ENCODE peak calls at places on chromosomes 6 and 20, in four cellular contexts. One of them, this sample, is unnamed. For H3K36me3 and H3K4me1, the result is how much of the 10 kb centered on the place peaks cover.

GRCh38 chr6:40555092-40555491 is 32.1 kb downstream of the LRFN2 start:
- DNase-seq in stomach: no peak
- DNase-seq in heart left ventricle: no peak
- DNase-seq in thoracic aorta: no peak
- DNase-seq in this sample: no peak

GRCh38 chr6:90350689-90351554 is 54.3 kb upstream of the BACH2 start:
- DNase-seq in stomach: no peak
- DNase-seq in heart left ventricle: no peak
- DNase-seq in thoracic aorta: no peak
- DNase-seq in this sample: no peak

GRCh38 chr20:33291830-33292355 is 8.9 kb downstream of the BPIFB1 start:
- DNase-seq in stomach: peak
- DNase-seq in heart left ventricle: no peak
- DNase-seq in thoracic aorta: no peak
- DNase-seq in this sample: no peak

GRCh38 chr6:24566020-24566752 is 71.4 kb downstream of the ALDH5A1 start:
- DNase-seq in thoracic aorta: no peak
- DNase-seq in stomach: no peak
- DNase-seq in heart left ventricle: no peak
- DNase-seq in this sample: no peak

GRCh38 chr6:55239099-55239498 is 64.8 kb downstream of the HCRTR2 start:
- DNase-seq in heart left ventricle: no peak
- DNase-seq in thoracic aorta: no peak
- DNase-seq in stomach: no peak
- DNase-seq in this sample: no peak

GRCh38 chr20:62914970-62915457 is 11.3 kb downstream of the DIDO1 start:
- DNase-seq in thoracic aorta: no peak
- DNase-seq in stomach: no peak
- DNase-seq in heart left ventricle: no peak
- DNase-seq in this sample: no peak

GRCh38 chr6:139198529-139199303 is 63.8 kb downstream of the HECA start:
- DNase-seq in heart left ventricle: no peak
- DNase-seq in thoracic aorta: no peak
- DNase-seq in stomach: no peak
- DNase-seq in this sample: no peak

GRCh38 chr6:74362391-74362790 is 666.4 kb downstream of the CD109 start:
- DNase-seq in stomach: no peak
- DNase-seq in heart left ventricle: no peak
- DNase-seq in thoracic aorta: no peak
- DNase-seq in this sample: no peak

GRCh38 chr6:163384510-163384909 is 30.0 kb upstream of the QKI start:
- DNase-seq in thoracic aorta: no peak
- DNase-seq in stomach: no peak
- DNase-seq in heart left ventricle: no peak
- DNase-seq in this sample: no peak

GRCh38 chr6:43871933-43872332 is 101.9 kb downstream of the VEGFA start:
- DNase-seq in heart left ventricle: no peak
- DNase-seq in stomach: no peak
- DNase-seq in thoracic aorta: no peak
- DNase-seq in this sample: no peak

GRCh38 chr20:19838495-19838894 is 80.4 kb downstream of the RIN2 start:
- DNase-seq in thoracic aorta: no peak
- DNase-seq in heart left ventricle: no peak
- DNase-seq in stomach: no peak
- DNase-seq in this sample: no peak

GRCh38 chr20:50642288-50642803 is 49.0 kb downstream of the RIPOR3 start:
- DNase-seq in heart left ventricle: no peak
- DNase-seq in stomach: no peak
- DNase-seq in thoracic aorta: no peak
- DNase-seq in this sample: no peak

GRCh38 chr20:23641936-23642751 is 4.4 kb upstream of the CST3 start:
- DNase-seq in heart left ventricle: no peak
- DNase-seq in stomach: no peak
- DNase-seq in thoracic aorta: no peak
- DNase-seq in this sample: no peak

GRCh38 chr6:125304970-125305369 is 3.2 kb upstream of the HDDC2 start:
- DNase-seq in stomach: no peak
- DNase-seq in heart left ventricle: no peak
- DNase-seq in thoracic aorta: no peak
- DNase-seq in this sample: no peak

GRCh38 chr6:127031511-127031910 is 87.0 kb upstream of the RSPO3 start:
- DNase-seq in stomach: no peak
- DNase-seq in heart left ventricle: no peak
- DNase-seq in thoracic aorta: no peak
- DNase-seq in this sample: no peak

GRCh38 chr6:53679446-53679933 is 13.9 kb upstream of the KLHL31 start:
- DNase-seq in stomach: no peak
- DNase-seq in heart left ventricle: no peak
- DNase-seq in thoracic aorta: no peak
- DNase-seq in this sample: no peak

DNA sequence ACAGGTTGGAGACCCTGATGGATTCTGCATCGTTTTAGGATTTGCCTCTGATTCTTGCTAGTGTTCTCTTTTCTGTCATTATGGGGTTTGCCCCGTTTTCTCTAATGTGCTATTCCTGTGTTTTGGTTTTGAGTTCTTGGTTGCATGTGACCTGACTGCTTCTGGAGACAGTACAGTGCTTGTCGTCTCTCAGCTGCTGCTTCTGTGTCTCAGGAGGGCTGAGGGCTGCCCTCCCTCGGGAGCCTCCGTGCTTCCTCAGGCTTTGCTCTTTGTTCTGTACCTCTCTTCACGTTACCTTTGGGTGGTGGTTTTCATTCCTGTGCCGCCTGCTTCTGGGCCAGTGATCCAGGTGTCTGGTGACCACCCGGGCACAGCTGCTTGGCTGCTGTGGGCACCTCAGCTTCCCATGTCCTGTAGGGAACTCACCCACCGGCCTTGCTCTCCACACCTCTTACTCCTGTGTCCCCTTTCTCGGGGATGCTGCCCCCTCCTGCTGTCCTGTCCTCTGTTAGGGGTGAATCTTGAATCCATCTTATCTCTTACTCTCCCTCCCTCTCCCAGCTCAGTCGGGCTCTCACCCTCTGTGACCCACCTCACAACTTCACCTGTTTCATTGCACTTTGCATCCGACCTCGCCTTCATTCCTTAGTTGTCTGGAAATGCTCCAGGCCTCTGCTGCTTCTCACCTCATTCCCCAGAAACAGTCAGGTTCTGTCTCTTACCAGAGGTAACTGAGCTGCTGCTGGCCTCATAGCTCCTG is 33.2 kb downstream of the PANK2 start:
- DNase-seq in heart left ventricle: no peak
- DNase-seq in stomach: no peak
- DNase-seq in thoracic aorta: no peak
- DNase-seq in this sample: no peak
- H3K36me3 ChIP-seq in heart left ventricle: under half
- H3K36me3 ChIP-seq in stomach: half or more
- H3K36me3 ChIP-seq in thoracic aorta: under half
- H3K36me3 ChIP-seq in this sample: under half

DNA sequence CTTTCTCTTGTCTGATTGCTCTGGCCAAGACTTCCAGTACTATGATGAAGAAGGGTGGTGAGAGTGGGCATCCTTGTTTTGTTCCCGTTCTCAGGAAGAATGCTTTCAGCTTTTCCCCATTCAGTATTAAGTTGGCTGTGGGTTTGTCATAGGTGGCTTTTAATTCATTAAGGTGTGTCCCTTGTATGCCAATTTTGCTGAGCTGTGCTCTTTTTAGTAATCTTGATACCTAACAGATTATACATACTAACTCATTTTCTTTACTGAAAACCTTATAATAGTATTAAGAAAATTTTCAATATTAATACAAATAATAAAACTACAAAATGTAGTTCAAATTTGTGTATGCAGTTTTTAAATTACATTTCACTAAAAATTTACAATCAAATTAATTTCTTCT is 379.6 kb upstream of the PLCB4 start:
- DNase-seq in thoracic aorta: no peak
- DNase-seq in heart left ventricle: no peak
- DNase-seq in stomach: no peak
- DNase-seq in this sample: no peak
- H3K4me1 ChIP-seq in thoracic aorta: under half
- H3K4me1 ChIP-seq in heart left ventricle: under half
- H3K4me1 ChIP-seq in stomach: under half
- H3K4me1 ChIP-seq in this sample: under half

DNA sequence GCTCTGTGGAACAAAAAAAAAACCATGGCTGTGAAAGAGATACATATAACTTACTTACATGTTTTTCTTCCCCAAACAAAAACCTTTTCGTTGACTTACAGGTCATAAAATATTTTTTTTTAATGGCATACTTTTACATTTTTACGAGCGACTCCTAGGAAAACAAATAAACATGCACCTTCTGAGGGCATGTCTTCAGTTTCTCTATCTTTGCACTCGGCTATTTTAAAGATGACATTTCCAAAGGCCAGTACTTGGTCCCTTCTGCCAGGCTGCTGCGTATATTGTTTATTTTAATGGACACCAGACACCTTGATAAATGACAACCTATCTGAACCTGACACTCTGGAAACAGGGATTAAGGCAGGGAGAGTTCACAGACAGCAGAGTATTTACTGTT is 49.4 kb downstream of the PIGU start:
- DNase-seq in thoracic aorta: no peak
- DNase-seq in stomach: no peak
- DNase-seq in heart left ventricle: no peak
- DNase-seq in this sample: no peak
- TF ChIP-seq CTCF in thoracic aorta: no peak
- TF ChIP-seq CTCF in stomach: no peak
- TF ChIP-seq CTCF in heart left ventricle: no peak
- TF ChIP-seq CTCF in this sample: no peak

GRCh38 chr20:48940170-48940569 is 18.7 kb downstream of the ARFGEF2 start:
- DNase-seq in stomach: no peak
- DNase-seq in heart left ventricle: no peak
- DNase-seq in thoracic aorta: no peak
- DNase-seq in this sample: no peak

GRCh38 chr20:48944663-48945297 is 23.3 kb downstream of the ARFGEF2 start:
- DNase-seq in thoracic aorta: no peak
- DNase-seq in heart left ventricle: no peak
- DNase-seq in stomach: no peak
- DNase-seq in this sample: no peak

GRCh38 chr20:48942730-48943129 is 21.2 kb downstream of the ARFGEF2 start:
- DNase-seq in thoracic aorta: no peak
- DNase-seq in heart left ventricle: no peak
- DNase-seq in stomach: no peak
- DNase-seq in this sample: no peak

GRCh38 chr20:48938670-48939069 is 17.2 kb downstream of the ARFGEF2 start:
- DNase-seq in thoracic aorta: no peak
- DNase-seq in stomach: no peak
- DNase-seq in heart left ventricle: no peak
- DNase-seq in this sample: no peak

DNA sequence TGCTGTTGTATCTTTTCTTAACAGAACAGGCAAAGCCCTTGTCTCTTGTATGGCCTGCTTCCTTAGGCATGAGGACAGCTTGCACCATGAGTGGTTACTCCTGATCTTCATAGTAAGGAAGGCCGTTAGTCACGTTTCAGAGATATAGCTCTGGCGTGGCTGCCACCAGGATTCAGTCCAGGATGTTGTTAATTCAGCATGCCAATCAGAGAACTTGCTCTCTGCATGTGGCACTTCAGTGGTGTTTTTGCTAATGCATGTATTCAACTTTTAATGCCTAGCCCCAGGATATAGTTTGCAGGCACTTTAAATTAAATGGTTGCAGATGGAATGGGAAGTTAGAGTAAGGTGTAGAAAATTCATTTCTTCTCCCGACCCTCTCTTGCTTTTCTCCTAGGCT is 20.0 kb downstream of the ARFGEF2 start:
- DNase-seq in thoracic aorta: no peak
- DNase-seq in heart left ventricle: no peak
- DNase-seq in stomach: no peak
- DNase-seq in this sample: no peak
- H3K36me3 ChIP-seq in thoracic aorta: under half
- H3K36me3 ChIP-seq in heart left ventricle: under half
- H3K36me3 ChIP-seq in stomach: half or more
- H3K36me3 ChIP-seq in this sample: under half

GRCh38 chr6:39218868-39219567 is 10.3 kb downstream of the KCNK5 start:
- DNase-seq in stomach: no peak
- DNase-seq in thoracic aorta: no peak
- DNase-seq in heart left ventricle: peak
- DNase-seq in this sample: no peak
- H3K4me1 ChIP-seq in stomach: under half
- H3K4me1 ChIP-seq in thoracic aorta: under half
- H3K4me1 ChIP-seq in heart left ventricle: under half
- H3K4me1 ChIP-seq in this sample: under half

GRCh38 chr6:2790588-2790987 is 25.4 kb downstream of the WRNIP1 start:
- DNase-seq in stomach: no peak
- DNase-seq in heart left ventricle: no peak
- DNase-seq in thoracic aorta: no peak
- DNase-seq in this sample: no peak
- TF ChIP-seq CTCF in stomach: no peak
- TF ChIP-seq CTCF in heart left ventricle: no peak
- TF ChIP-seq CTCF in thoracic aorta: peak
- TF ChIP-seq CTCF in this sample: no peak

GRCh38 chr6:15457121-15457646 is 205.6 kb downstream of the DTNBP1 start:
- DNase-seq in thoracic aorta: no peak
- DNase-seq in stomach: no peak
- DNase-seq in heart left ventricle: no peak
- DNase-seq in this sample: no peak
- H3K36me3 ChIP-seq in thoracic aorta: under half
- H3K36me3 ChIP-seq in stomach: under half
- H3K36me3 ChIP-seq in heart left ventricle: under half
- H3K36me3 ChIP-seq in this sample: under half

GRCh38 chr6:52548999-52549398 is 27.9 kb downstream of the TRAM2 start:
- DNase-seq in stomach: no peak
- DNase-seq in thoracic aorta: no peak
- DNase-seq in heart left ventricle: no peak
- DNase-seq in this sample: no peak
- H3K4me1 ChIP-seq in stomach: half or more
- H3K4me1 ChIP-seq in thoracic aorta: half or more
- H3K4me1 ChIP-seq in heart left ventricle: half or more
- H3K4me1 ChIP-seq in this sample: under half